ENCODE peak calls at places on chromosomes 5 and 9, in six cellular contexts. A is right lobe of liver, Y is PC-3, L is body of pancreas, F is mucosa of descending colon, C is fibroblast of lung. R is an unnamed sample. For H3K4me1 and H3K9me3, the result is how much of the 10 kb centered on the place peaks cover.

GRCh38 chr5:55176176-55176818 is 3.3 kb upstream of the CDC20B start:
- DNase-seq in A (peak), Y (peak), F (peak), L (peak), C (no peak), R (no peak)

GRCh38 chr5:145811834-145812625 is 23.1 kb downstream of the PRELID2 start:
- DNase-seq in F (no peak), L (no peak), A (no peak), Y (peak), C (peak), R (no peak)

GRCh38 chr9:103707181-103707580 is 386.9 kb upstream of the SMC2 start:
- DNase-seq in Y (peak), L (no peak), F (no peak), A (no peak), C (no peak), R (no peak)

GRCh38 chr9:6014668-6015270 is 655 bp downstream of the RANBP6 start:
- DNase-seq in Y (peak), L (no peak), C (peak), F (no peak), A (no peak), R (no peak)

GRCh38 chr5:126003309-126003708 is 419.9 kb upstream of the GRAMD2B start:
- DNase-seq in L (no peak), C (peak), A (no peak), Y (no peak), F (peak), R (no peak)

GRCh38 chr9:96688745-96689464 is 33.8 kb upstream of the PRXL2C start:
- DNase-seq in A (no peak), Y (no peak), C (no peak), F (no peak), L (no peak), R (no peak)

GRCh38 chr5:144068926-144069325 is 101.5 kb downstream of the YIPF5 start:
- DNase-seq in C (no peak), F (no peak), Y (no peak), A (no peak), L (no peak), R (no peak)

GRCh38 chr5:160289721-160290120 is 22.6 kb downstream of the CCNJL start:
- DNase-seq in L (peak), F (no peak), Y (no peak), A (no peak), C (no peak), R (peak)

GRCh38 chr9:124389146-124389939 is 25.9 kb downstream of the PSMB7 start:
- DNase-seq in F (no peak), A (no peak), L (peak), C (no peak), Y (no peak), R (no peak)

GRCh38 chr9:90826326-90827020 is 24.9 kb downstream of the SYK start:
- DNase-seq in C (no peak), A (no peak), F (no peak), L (no peak), Y (no peak), R (no peak)

GRCh38 chr9:120650352-120650751 is 63.9 kb downstream of the MEGF9 start:
- DNase-seq in Y (no peak), A (no peak), C (no peak), L (no peak), F (no peak), R (no peak)

GRCh38 chr9:76898786-76899185 is 7.1 kb downstream of the PRUNE2 start:
- DNase-seq in F (no peak), A (no peak), L (no peak), C (no peak), Y (no peak), R (no peak)

GRCh38 chr9:117335797-117336435 is 78.9 kb downstream of the ASTN2 start:
- DNase-seq in L (no peak), C (no peak), F (no peak), Y (no peak), A (no peak), R (no peak)

GRCh38 chr9:81979196-81979595 is 9.4 kb upstream of the SPATA31D1 start:
- DNase-seq in A (no peak), Y (no peak), F (no peak), L (no peak), C (peak), R (no peak)

GRCh38 chr5:109412981-109413402 is 3.2 kb upstream of the PJA2 start:
- DNase-seq in F (no peak), Y (no peak), L (no peak), C (peak), A (no peak), R (no peak)

GRCh38 chr9:123614503-123615258 is 258.7 kb downstream of the CRB2 start:
- DNase-seq in F (no peak), Y (no peak), L (no peak), C (no peak), A (no peak), R (no peak)

GRCh38 chr5:143024227-143024920 is 254.2 kb downstream of the ARHGAP26 start:
- DNase-seq in C (no peak), F (no peak), L (no peak), Y (no peak), A (no peak), R (no peak)

GRCh38 chr9:94864862-94865435 is 138.4 kb downstream of the AOPEP start:
- DNase-seq in A (no peak), C (no peak), F (no peak), Y (no peak), L (no peak), R (no peak)

GRCh38 chr9:4668604-4669003 is 2.3 kb upstream of the SPATA6L start:
- DNase-seq in C (no peak), Y (no peak), L (no peak), F (no peak), A (no peak), R (no peak)

GRCh38 chr9:80648336-80648735 is 1041.0 kb downstream of the TLE1 start:
- DNase-seq in C (peak), F (no peak), Y (peak), L (no peak), A (no peak), R (no peak)

GRCh38 chr9:134301387-134302129 is 24.7 kb upstream of the RXRA start:
- DNase-seq in C (peak), Y (peak), F (no peak), A (peak), L (peak), R (peak)

GRCh38 chr5:80082731-80083114 is 47.6 kb downstream of the THBS4 start:
- DNase-seq in L (peak), Y (peak), F (peak), A (peak), C (peak), R (peak)

GRCh38 chr9:128121924-128122808 is 5.4 kb downstream of the PTGES2 start:
- DNase-seq in L (peak), F (no peak), C (no peak), A (peak), Y (no peak), R (no peak)

GRCh38 chr9:83472221-83472665 is 66.0 kb downstream of the FRMD3 start:
- DNase-seq in Y (peak), C (peak), F (peak), A (no peak), L (no peak), R (no peak)

GRCh38 chr5:137594717-137595116 is 95.6 kb upstream of the SPOCK1 start:
- DNase-seq in F (no peak), C (peak), L (no peak), Y (no peak), A (no peak), R (no peak)

GRCh38 chr9:127525426-127526188 is 74.3 kb downstream of the LRSAM1 start:
- DNase-seq in C (no peak), L (peak), F (no peak), Y (peak), A (no peak), R (no peak)

GRCh38 chr9:17625644-17626388 is 47.0 kb downstream of the SH3GL2 start:
- DNase-seq in F (peak), C (peak), L (no peak), Y (peak), A (no peak), R (no peak)

GRCh38 chr5:59843511-59844230 is 49.9 kb downstream of the PDE4D start:
- DNase-seq in C (no peak), F (no peak), Y (no peak), A (no peak), L (no peak), R (no peak)

GRCh38 chr9:92640398-92641091 is 29.4 kb downstream of the IPPK start:
- DNase-seq in A (no peak), F (no peak), L (no peak), C (no peak), Y (no peak), R (no peak)

GRCh38 chr9:123486431-123486830 is 130.4 kb downstream of the CRB2 start:
- DNase-seq in Y (no peak), F (no peak), A (no peak), C (no peak), L (no peak), R (no peak)

GRCh38 chr5:80569086-80569960 is 757 bp downstream of the ANKRD34B start:
- DNase-seq in C (no peak), L (no peak), Y (no peak), A (no peak), F (no peak), R (no peak)

GRCh38 chr9:19410594-19410993 is 1.8 kb downstream of the ACER2 start:
- DNase-seq in A (no peak), Y (no peak), F (no peak), C (no peak), L (no peak), R (no peak)

GRCh38 chr5:113971454-113971853 is 390.4 kb upstream of the KCNN2 start:
- DNase-seq in Y (no peak), L (no peak), C (no peak), F (no peak), A (no peak), R (no peak)

GRCh38 chr5:94218374-94218773 is 400.0 kb downstream of the KIAA0825 start:
- DNase-seq in A (no peak), L (no peak), Y (peak), F (no peak), C (peak), R (no peak)

GRCh38 chr5:157252741-157253465 is 13.0 kb upstream of the CYFIP2 start:
- DNase-seq in A (no peak), C (peak), F (no peak), Y (no peak), L (no peak), R (no peak)

GRCh38 chr9:5500441-5501235 is 9.7 kb upstream of the PDCD1LG2 start:
- DNase-seq in A (peak), Y (peak), F (no peak), C (peak), L (no peak), R (no peak)

GRCh38 chr5:179211076-179211475 is 134.2 kb downstream of the ADAMTS2 start:
- DNase-seq in C (no peak), A (no peak), L (no peak), Y (no peak), F (no peak), R (no peak)

GRCh38 chr9:111375817-111376564 is 46.0 kb upstream of the OR2K2 start:
- DNase-seq in C (peak), Y (peak), A (no peak), F (no peak), L (no peak), R (no peak)

GRCh38 chr9:86854898-86855523 is 92.3 kb downstream of the GAS1 start:
- DNase-seq in C (peak), L (peak), Y (peak), F (no peak), A (peak), R (no peak)

DNA sequence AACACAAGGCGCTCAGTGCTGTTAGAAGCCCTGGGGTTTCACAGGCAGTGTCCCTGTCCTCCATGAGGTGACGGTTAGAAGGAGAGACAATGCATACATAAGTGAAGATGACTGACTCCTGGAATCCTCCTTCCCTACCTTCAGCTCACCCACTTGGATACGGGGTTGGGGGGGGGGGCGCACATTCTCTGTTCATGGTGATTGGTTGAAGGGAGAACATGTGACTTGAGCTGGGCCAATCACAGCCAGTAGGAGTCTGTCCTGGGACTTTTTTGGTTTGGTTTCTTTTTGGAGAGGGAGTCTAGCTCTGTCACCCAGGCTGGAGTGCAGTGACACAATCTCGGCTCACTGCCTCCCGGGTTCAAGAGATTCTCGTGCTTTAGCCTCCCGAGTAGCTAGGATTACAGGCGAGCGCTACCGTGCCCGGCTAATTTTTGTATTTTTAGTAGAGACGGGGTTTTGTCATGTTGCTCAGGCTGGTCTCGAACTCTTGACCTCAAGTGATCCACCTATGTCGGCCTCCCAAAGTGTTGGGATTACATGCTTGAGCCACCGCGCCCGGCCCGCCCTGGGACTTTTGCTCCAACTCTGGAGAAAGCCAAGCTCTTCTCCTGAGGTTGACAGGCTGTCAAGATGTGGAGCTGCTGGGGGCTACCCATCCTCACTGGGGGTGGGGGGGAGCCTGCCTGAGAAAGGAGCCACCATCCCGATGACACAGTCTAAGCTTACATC is 30.8 kb downstream of the SH3PXD2B start:
- DNase-seq in L (no peak), A (no peak), Y (no peak), F (no peak), C (no peak), R (no peak)
- H3K4me1 ChIP-seq in L (under half), A (under half), Y (under half), F (under half), C (under half), R (half or more)

GRCh38 chr5:77011498-77011897 is 18.7 kb upstream of the AGGF1 start:
- DNase-seq in A (no peak), L (no peak), C (no peak), Y (no peak), F (no peak), R (no peak)

GRCh38 chr5:77012601-77013000 is 17.6 kb upstream of the AGGF1 start:
- DNase-seq in C (peak), F (no peak), A (no peak), Y (peak), L (no peak), R (no peak)

GRCh38 chr5:77015938-77016569 is 14.2 kb upstream of the AGGF1 start:
- DNase-seq in Y (peak), F (no peak), A (no peak), C (peak), L (no peak), R (no peak)

GRCh38 chr5:77017668-77018067 is 12.5 kb upstream of the AGGF1 start:
- DNase-seq in Y (no peak), L (no peak), C (no peak), A (no peak), F (no peak), R (no peak)

DNA sequence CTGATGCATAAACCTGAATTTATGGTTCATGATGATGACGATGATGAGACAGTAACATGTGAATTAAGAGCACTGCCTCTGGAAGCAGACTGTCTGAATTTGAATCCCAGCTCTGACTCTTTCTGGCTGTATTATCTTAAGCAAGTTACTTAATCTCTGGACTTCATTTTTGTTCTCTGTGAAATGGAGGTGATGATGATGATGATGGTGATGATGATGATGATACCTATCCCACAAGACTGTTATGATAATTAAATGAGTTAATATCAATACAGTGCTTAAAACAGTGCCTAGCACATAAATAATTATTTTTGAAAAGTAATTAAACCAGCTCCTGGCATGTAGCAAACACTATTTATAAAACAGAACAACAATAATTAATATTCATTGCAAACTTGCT is 13.2 kb upstream of the AGGF1 start:
- DNase-seq in C (no peak), F (no peak), L (no peak), A (no peak), Y (no peak), R (no peak)
- H3K9me3 ChIP-seq in C (under half), F (under half), L (under half), A (under half), Y (under half), R (under half)

GRCh38 chr5:88675159-88675757 is 207.7 kb downstream of the MEF2C start:
- DNase-seq in F (no peak), L (no peak), Y (no peak), C (peak), A (no peak), R (no peak)
- TF ChIP-seq CTCF in F (no peak), L (no peak), Y (no peak), C (no peak), A (no peak), R (no peak)

DNA sequence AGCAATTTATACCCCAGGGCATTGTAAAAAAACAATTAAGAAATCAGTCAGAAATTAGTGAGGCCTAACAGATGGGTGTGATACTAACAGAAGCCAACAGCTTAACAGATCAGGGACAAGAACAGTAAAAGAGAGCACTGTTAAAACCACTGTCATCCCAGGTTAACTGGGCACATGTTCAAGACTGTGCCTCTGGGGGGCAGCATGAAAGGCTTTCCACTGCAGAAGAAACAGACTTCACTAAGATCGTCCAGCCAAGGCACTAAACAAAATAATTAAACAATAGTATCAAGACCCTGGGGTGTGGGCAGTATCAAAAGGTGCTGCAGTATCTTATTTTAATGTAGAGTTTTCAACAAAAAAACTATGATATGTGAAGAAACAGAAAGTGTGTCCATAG is 43.5 kb downstream of the FBN2 start:
- DNase-seq in L (no peak), C (no peak), F (no peak), Y (peak), A (no peak), R (no peak)
- H3K4me1 ChIP-seq in L (under half), C (under half), F (under half), Y (under half), A (under half), R (under half)

DNA sequence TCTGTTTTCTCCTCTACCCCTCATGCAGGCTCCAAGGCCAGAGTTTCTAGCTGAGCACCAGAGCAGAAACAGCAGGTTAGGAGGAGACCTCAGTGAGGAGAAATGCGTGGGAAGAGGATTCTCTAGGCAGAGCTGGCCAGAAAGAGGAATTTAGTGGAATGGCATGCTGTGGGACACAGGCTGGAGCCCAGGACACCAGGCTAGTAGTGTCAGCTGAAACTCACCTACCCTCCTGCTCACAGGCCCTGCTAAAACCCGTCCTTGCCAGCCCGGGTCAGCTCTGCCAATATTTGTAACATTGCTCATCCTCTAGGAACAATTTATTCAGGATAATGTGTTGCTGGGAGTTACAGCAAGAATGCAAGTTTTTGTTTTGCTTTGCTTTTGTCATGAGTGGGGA is 40.2 kb upstream of the AGXT2 start:
- DNase-seq in F (no peak), L (no peak), Y (peak), A (peak), C (peak), R (no peak)
- H3K9me3 ChIP-seq in F (under half), L (under half), Y (under half), A (under half), C (under half), R (under half)

DNA sequence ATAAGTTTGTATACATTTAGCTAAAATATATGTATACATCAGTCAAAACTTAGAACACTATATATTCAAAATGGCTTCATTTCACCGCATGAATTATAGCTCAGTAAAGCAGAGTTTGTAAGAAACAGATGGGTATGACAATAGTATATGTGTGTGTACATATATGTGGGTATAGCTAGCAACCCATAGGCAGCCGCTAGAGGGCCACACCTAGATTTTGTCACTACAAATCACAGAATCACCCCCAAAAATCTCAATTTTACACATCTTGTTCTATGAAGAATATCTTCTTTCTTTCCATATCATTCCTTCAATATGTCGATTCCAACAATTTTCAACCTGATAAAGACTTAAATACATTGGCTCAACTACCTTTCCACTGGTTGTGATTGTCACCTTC is 357.8 kb upstream of the CCNG1 start:
- DNase-seq in F (no peak), Y (peak), C (peak), L (no peak), A (no peak), R (no peak)
- TF ChIP-seq CTCF in F (no peak), Y (peak), C (no peak), L (no peak), A (peak), R (no peak)

GRCh38 chr5:112733586-112733985 is 4.1 kb upstream of the APC start:
- DNase-seq in Y (peak), C (no peak), A (no peak), F (no peak), L (no peak), R (no peak)
- H3K4me1 ChIP-seq in Y (half or more), C (under half), A (under half), F (under half), L (under half), R (under half)

DNA sequence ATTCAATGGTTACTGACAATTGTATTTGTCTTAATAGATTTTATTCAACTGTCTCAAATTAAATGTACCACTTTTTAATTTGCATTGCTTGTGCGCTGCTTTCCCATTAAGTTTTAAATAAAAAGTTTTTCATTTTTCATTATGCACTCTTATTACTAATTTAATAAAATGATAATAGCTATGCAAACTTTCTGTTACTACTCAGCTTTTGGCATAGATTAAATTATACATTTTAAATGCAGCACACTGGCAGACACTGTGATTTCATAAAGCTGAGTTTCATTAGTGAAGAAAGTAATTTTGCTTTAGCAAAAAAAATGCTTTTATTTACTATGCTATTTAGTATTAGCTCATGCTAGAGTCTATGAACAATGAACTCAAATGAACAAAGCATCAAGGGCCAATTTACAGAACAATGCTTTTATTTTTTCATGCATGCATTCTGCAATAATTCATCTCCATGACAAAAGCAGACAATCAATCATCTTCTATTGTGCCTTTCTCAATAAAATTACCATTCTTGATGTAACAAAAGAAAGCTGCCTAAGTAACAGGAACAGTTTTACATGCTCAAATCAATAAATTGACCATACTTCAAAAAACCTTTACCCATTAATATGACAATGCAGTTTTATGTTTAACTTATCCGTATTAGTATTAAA is 595.2 kb upstream of the ARRDC3 start:
- DNase-seq in A (no peak), L (no peak), C (no peak), Y (no peak), F (no peak), R (no peak)
- H3K9me3 ChIP-seq in A (under half), L (under half), C (under half), Y (under half), F (under half), R (under half)

R was measured in upper lobe of right lung.